ENCODE peak calls at places on chromosomes 3 and 15, in four cellular contexts. P, O, H and S are unnamed samples.

GRCh38 chr15:64438653-64439447 is 21.5 kb upstream of the ZNF609 start:
- DNase-seq in P (peak), O (no peak), H (no peak), S (no peak)

GRCh38 chr15:89662893-89663673 is 7.8 kb upstream of the KIF7 start:
- DNase-seq in P (no peak), O (no peak), H (no peak), S (no peak)

GRCh38 chr3:175198991-175199390 is 339.9 kb downstream of the NAALADL2 start:
- DNase-seq in P (no peak), O (no peak), H (no peak), S (no peak)

GRCh38 chr3:89300976-89301375 is 193.6 kb downstream of the EPHA3 start:
- DNase-seq in P (no peak), O (no peak), H (no peak), S (no peak)

GRCh38 chr3:17573396-17573795 is 169.0 kb downstream of the TBC1D5 start:
- DNase-seq in P (no peak), O (no peak), H (no peak), S (no peak)

GRCh38 chr15:68230157-68231100 is 901 bp upstream of the CLN6 start:
- DNase-seq in P (no peak), O (no peak), H (no peak), S (peak)

GRCh38 chr3:121481116-121481895 is 64.5 kb downstream of the POLQ start:
- DNase-seq in P (no peak), O (no peak), H (no peak), S (no peak)

GRCh38 chr3:138348950-138349739 is 766 bp downstream of the MRAS start:
- DNase-seq in P (peak), O (peak), H (no peak), S (peak)

GRCh38 chr3:9912294-9912935 is 4.5 kb upstream of the IL17RC start:
- DNase-seq in P (no peak), O (no peak), H (no peak), S (no peak)

GRCh38 chr3:150300376-150300775 is 107.7 kb upstream of the TSC22D2 start:
- DNase-seq in P (no peak), O (no peak), H (no peak), S (no peak)

GRCh38 chr3:9420850-9421549 is 23.6 kb downstream of the SETD5 start:
- DNase-seq in P (no peak), O (no peak), H (no peak), S (no peak)

GRCh38 chr3:71065764-71066013 is 517.8 kb downstream of the FOXP1 start:
- DNase-seq in P (no peak), O (no peak), H (no peak), S (no peak)

GRCh38 chr3:71063768-71064287 is 519.7 kb downstream of the FOXP1 start:
- DNase-seq in P (no peak), O (peak), H (no peak), S (peak)

GRCh38 chr3:71064288-71064975 is 519.1 kb downstream of the FOXP1 start:
- DNase-seq in P (peak), O (peak), H (no peak), S (peak)

GRCh38 chr3:71066356-71066755 is 517.2 kb downstream of the FOXP1 start:
- DNase-seq in P (no peak), O (no peak), H (no peak), S (no peak)

GRCh38 chr3:71064976-71065763 is 518.4 kb downstream of the FOXP1 start:
- DNase-seq in P (peak), O (peak), H (no peak), S (no peak)
- TF ChIP-seq ELF1 in P (no peak), O (no peak), H (no peak), S (no peak)

GRCh38 chr3:45946875-45947274 is 3.6 kb downstream of the CXCR6 start:
- DNase-seq in P (no peak), O (no peak), H (no peak), S (no peak)

GRCh38 chr3:45948881-45949280 is 5.6 kb downstream of the CXCR6 start:
- DNase-seq in P (no peak), O (no peak), H (no peak), S (no peak)

GRCh38 chr3:45946307-45946706 is 3.0 kb downstream of the CXCR6 start:
- DNase-seq in P (no peak), O (no peak), H (no peak), S (no peak)

GRCh38 chr3:45948409-45948808 is 5.1 kb downstream of the CXCR6 start:
- DNase-seq in P (no peak), O (no peak), H (no peak), S (no peak)

GRCh38 chr3:45947361-45947760 is 4.1 kb downstream of the CXCR6 start:
- DNase-seq in P (no peak), O (no peak), H (no peak), S (no peak)
- TF ChIP-seq ELF1 in P (no peak), O (no peak), H (no peak), S (no peak)

DNA sequence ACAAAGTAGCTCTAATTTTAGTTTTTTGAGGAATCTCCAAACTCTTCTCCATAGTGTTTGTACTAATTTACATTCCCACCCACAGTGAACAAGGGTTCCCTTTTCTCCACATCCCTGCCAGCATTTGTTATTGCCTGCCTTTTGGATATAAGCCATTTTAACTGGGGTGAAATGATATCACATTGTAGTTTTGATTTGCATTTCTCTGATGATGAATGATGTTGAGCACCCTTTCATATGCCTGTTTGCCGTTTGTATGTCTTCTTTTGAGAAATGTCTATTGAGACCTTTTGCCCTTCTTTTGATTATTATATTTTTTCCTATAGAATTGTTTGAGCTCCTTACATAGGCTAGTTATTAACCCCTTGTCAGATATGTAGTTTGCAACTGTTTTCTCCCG is 239.9 kb upstream of the TPM1 start:
- DNase-seq in P (no peak), O (no peak), H (no peak), S (no peak)
- TF ChIP-seq ELF1 in P (no peak), O (no peak), H (no peak), S (no peak)

DNA sequence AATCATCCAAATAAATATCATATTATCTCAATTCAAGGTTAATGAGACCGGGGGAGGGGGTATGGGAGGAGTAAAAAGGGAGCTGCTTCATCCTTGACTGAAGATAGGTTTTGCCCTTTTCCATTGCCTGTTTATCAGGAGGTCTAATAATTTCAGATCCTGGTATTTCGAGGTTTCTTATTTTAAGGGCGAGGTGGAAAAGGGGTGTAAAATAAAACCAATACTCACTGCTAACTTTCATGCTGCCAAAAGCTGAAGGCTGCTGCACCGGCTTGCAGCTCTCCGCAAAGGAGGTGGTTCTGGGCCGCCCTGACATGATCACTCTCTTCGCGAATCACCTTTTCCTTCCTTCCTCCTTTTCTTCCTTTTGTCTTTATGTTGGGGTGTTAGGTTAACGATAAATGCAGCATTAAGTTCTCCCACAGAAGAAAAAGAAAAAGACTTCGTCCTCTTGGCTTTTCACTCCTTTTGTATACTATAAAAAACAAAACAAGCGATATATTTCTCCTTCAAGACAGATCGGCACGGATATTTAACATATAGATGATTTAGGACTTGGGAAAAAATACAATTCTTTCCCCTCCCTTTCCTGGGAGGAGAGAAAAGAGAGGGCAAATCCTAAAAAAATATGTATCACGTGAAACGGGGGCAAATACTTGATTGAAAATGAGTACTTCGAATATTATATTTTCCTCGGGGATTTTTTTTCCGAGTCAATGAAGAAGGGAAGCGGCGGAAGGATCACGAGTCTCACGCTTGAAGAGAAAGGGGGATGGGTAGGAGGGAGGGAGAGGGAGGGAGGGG is 926 bp downstream of the GSK3B start:
- DNase-seq in P (no peak), O (no peak), H (peak), S (no peak)
- TF ChIP-seq ELF1 in P (peak), O (no peak), H (no peak), S (no peak)